ENCODE peak calls at places on chromosome 20, in nine cellular contexts. G is HCT116, E is spleen, Y is breast epithelium, B is esophagus muscularis mucosa, P is HL-60, S is Panc1, Z is suprapubic skin, W is sigmoid colon. O is an unnamed sample.
A peak's percentile ranks its signal among the peaks of the same experiment; 100 is the strongest.

GRCh38 chr20:1466211-1467081 is at the start of gene NSFL1C:
- DNase-seq in G (peak; percentile 85), E (peak; percentile 100), Y (peak; percentile 89), B (peak; percentile 96), P (peak; percentile 94), S (peak; percentile 50), Z (peak; percentile 97), W (peak; percentile 96), O (peak; percentile 100)

GRCh38 chr20:53622247-53623114 is 28.8 kb upstream of the ZNF217 start:
- DNase-seq in G (no peak), E (no peak), Y (no peak), B (no peak), P (peak; percentile 65), S (no peak), Z (no peak), W (peak; percentile 52), O (peak; percentile 15)

GRCh38 chr20:57573893-57574292 is 13.0 kb downstream of the PCK1 start:
- DNase-seq in G (no peak), E (peak; percentile 14), Y (no peak), B (no peak), P (no peak), S (no peak), Z (no peak), W (no peak), O (no peak)

GRCh38 chr20:24633026-24633425 is 163.6 kb downstream of the SYNDIG1 start:
- DNase-seq in G (no peak), E (no peak), Y (peak; percentile 26), B (no peak), P (no peak), S (no peak), Z (peak; percentile 41), W (no peak), O (no peak)

GRCh38 chr20:9837634-9838033 is 1.2 kb downstream of the PAK5 start:
- DNase-seq in G (no peak), E (no peak), Y (no peak), B (no peak), P (no peak), S (no peak), Z (no peak), W (no peak), O (no peak)

GRCh38 chr20:58877374-58878360 is 25.2 kb downstream of the GNAS start:
- DNase-seq in G (no peak), E (no peak), Y (no peak), B (no peak), P (no peak), S (no peak), Z (no peak), W (no peak), O (no peak)

GRCh38 chr20:40687384-40688128 is 1.5 kb downstream of the MAFB start:
- DNase-seq in G (no peak), E (peak; percentile 83), Y (peak; percentile 72), B (no peak), P (no peak), S (no peak), Z (peak; percentile 90), W (no peak), O (peak; percentile 94)

GRCh38 chr20:43043887-43044286 is 145.8 kb downstream of the PTPRT start:
- DNase-seq in G (no peak), E (no peak), Y (no peak), B (no peak), P (no peak), S (no peak), Z (no peak), W (no peak), O (no peak)

GRCh38 chr20:14612389-14612788 is 275.0 kb upstream of the FLRT3 start:
- DNase-seq in G (no peak), E (no peak), Y (no peak), B (no peak), P (peak; percentile 4), S (no peak), Z (no peak), W (no peak), O (no peak)

GRCh38 chr20:10347066-10347465 is 87.0 kb downstream of the MKKS start:
- DNase-seq in G (no peak), E (no peak), Y (no peak), B (no peak), P (no peak), S (no peak), Z (no peak), W (no peak), O (no peak)

GRCh38 chr20:1087311-1087710 is 31.1 kb upstream of the PSMF1 start:
- DNase-seq in G (no peak), E (no peak), Y (no peak), B (no peak), P (no peak), S (no peak), Z (no peak), W (no peak), O (no peak)

GRCh38 chr20:14360386-14360785 is 23.0 kb upstream of the FLRT3 start:
- DNase-seq in G (no peak), E (no peak), Y (no peak), B (no peak), P (no peak), S (no peak), Z (no peak), W (no peak), O (no peak)

GRCh38 chr20:3633913-3634478 is 29.2 kb downstream of the GFRA4 start:
- DNase-seq in G (no peak), E (no peak), Y (no peak), B (no peak), P (no peak), S (no peak), Z (no peak), W (no peak), O (no peak)

GRCh38 chr20:53678315-53678989 is 84.8 kb upstream of the ZNF217 start:
- DNase-seq in G (no peak), E (no peak), Y (no peak), B (no peak), P (no peak), S (no peak), Z (no peak), W (no peak), O (no peak)

GRCh38 chr20:38673261-38673660 is 51.0 kb upstream of the SLC32A1 start:
- DNase-seq in G (no peak), E (no peak), Y (no peak), B (no peak), P (no peak), S (no peak), Z (no peak), W (no peak), O (no peak)

GRCh38 chr20:44809380-44810060 is 826 bp downstream of the RIMS4 start:
- DNase-seq in G (no peak), E (no peak), Y (no peak), B (no peak), P (no peak), S (no peak), Z (no peak), W (no peak), O (peak; percentile 58)

DNA sequence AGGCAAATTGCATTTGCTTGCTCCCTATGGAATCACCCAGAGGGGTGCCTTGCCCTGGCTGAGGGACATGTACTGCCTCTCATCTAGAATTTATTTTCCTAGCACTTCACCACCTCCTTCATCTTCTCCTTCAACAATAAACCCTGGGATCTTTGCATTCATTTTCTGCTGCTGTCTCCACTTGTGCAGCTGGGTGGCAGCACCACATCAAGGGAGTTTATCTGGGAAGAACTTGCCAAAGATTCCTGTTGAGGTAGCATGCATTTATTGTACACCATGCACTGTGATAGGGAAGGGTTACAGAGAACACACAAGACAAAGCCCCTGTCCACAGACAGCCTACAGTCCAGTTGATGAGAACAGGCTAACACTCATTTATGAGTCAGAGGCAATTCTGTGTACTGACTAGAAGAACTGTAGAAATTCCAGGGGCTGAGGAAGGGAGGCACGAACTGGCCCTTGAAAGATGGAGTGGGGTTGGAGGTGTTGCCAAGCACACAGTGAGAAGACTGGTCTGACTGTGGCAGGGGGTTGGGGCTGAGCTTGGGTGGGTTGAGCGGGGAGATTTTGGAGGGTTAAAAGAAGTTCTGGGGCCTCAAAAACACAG is 17.5 kb downstream of the C20orf173 start:
- DNase-seq in G (no peak), E (no peak), Y (no peak), B (no peak), P (no peak), S (no peak), Z (no peak), W (no peak), O (no peak)
- TF ChIP-seq CTCF in G (peak; percentile 85), E (peak; percentile 36), Y (peak; percentile 51), B (peak; percentile 44), P (no peak), S (peak; percentile 81), Z (no peak), W (peak; percentile 39), O (peak; percentile 49)

GRCh38 chr20:47359533-47360206 is 3.2 kb upstream of the ZMYND8 start:
- DNase-seq in G (no peak), E (peak; percentile 25), Y (no peak), B (no peak), P (no peak), S (no peak), Z (no peak), W (no peak), O (no peak)
- H3K4me3 ChIP-seq in G (no peak overlapping the region), E (no peak overlapping the region), Y (peak overlapping the region; percentile 33), B (peak overlapping the region; percentile 33), P (no peak overlapping the region), S (peak overlapping the region; percentile 12), Z (peak overlapping the region; percentile 11), W (no peak overlapping the region), O (no peak overlapping the region)

DNA sequence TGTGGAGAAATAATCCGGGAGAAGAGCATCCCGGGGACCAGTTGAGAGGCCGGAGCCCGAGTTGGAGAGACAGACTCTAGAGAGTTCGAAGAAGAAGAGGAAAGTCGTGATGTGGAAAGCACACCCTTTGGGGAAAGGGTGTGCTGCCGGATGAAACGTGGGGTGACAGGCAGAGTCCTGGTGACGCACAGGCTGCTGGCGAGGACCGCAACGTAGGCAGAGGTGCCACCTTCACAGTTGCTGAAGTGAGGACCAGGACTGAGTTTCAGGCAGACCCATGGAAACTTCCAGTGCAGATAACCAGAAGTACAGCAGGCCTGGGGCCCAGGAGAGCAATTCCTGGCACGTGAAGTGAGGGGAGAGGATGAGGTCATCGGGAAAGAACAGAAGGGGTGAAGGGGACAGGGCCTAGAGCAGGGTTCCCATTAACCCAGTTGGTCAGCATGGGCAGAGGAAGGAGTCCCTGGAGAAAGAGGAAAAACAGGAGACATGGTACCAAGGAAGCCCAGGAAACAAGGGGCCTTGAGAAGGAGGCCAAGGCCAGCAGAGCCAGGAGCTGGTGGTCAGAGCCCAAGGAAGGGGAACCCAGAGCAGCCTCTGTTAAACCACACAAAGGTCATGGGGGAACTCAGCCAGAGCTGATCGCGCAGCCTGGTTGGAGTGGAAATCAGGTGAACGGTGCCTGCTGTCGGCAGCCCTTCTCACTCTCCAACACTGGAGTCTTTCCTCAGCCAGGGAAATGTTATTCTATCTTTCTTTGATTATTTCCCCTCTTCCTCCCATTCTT is 84.1 kb downstream of the PRND start:
- DNase-seq in G (no peak), E (no peak), Y (no peak), B (no peak), P (no peak), S (no peak), Z (no peak), W (no peak), O (no peak)
- TF ChIP-seq POLR2AphosphoS5 in G (no peak), E (no peak), Y (no peak), B (no peak), P (peak; percentile 7), S (no peak), Z (no peak), W (no peak), O (no peak)

DNA sequence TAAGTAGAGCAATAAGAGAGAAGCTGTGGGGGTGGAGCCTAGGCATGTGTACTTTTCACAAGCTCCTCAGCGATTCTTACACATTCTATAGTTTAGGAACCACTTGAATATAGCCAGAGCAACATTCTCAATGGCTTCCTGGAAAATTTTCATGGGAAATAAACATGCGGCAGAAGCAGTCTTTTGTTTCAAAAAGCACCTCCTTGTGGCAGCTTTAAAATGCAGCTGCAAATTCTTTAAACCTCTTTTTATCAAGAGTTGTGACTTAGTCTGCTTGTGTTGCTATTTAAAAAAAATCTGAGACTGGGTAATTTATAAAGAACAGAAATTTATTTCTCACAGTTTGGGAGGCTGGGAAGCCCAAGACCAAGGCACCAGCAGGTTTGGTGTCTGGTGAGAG is 23.8 kb downstream of the NKX2-2 start:
- DNase-seq in G (no peak), E (no peak), Y (no peak), B (peak; percentile 17), P (no peak), S (no peak), Z (no peak), W (no peak), O (no peak)
- TF ChIP-seq CTCF in G (peak; percentile 49), E (no peak), Y (no peak), B (no peak), P (no peak), S (peak; percentile 35), Z (no peak), W (no peak), O (no peak)

O was measured in upper lobe of left lung.